ENCODE peak calls at places on chromosomes 3 and 15, in nine cellular contexts. One of them, this sample, is unnamed. For H3K9me3 and H3K36me3, the result is how much of the 10 kb centered on the place peaks cover.

GRCh38 chr3:108398510-108398909 is 102.2 kb downstream of the HHLA2 start:
- DNase-seq in colonic mucosa: no peak
- DNase-seq in right lobe of liver: no peak
- DNase-seq in PC-3: no peak
- DNase-seq in thoracic aorta: no peak
- DNase-seq in HCT116: no peak
- DNase-seq in neuronal stem cell: no peak
- DNase-seq in fibroblast of lung: no peak
- DNase-seq in uterus: no peak
- DNase-seq in this sample: no peak

GRCh38 chr3:113051222-113051804 is 60.5 kb downstream of the GTPBP8 start:
- DNase-seq in colonic mucosa: peak
- DNase-seq in thoracic aorta: peak
- DNase-seq in neuronal stem cell: peak
- DNase-seq in fibroblast of lung: peak
- DNase-seq in right lobe of liver: peak
- DNase-seq in HCT116: peak
- DNase-seq in uterus: peak
- DNase-seq in PC-3: peak
- DNase-seq in this sample: peak

GRCh38 chr15:27342991-27343390 is 372.0 kb downstream of the GABRG3 start:
- DNase-seq in HCT116: no peak
- DNase-seq in right lobe of liver: no peak
- DNase-seq in PC-3: no peak
- DNase-seq in neuronal stem cell: no peak
- DNase-seq in thoracic aorta: no peak
- DNase-seq in fibroblast of lung: no peak
- DNase-seq in colonic mucosa: no peak
- DNase-seq in uterus: no peak
- DNase-seq in this sample: no peak

GRCh38 chr3:23129817-23130216 is 73.3 kb upstream of the UBE2E2 start:
- DNase-seq in neuronal stem cell: no peak
- DNase-seq in colonic mucosa: no peak
- DNase-seq in uterus: no peak
- DNase-seq in PC-3: peak
- DNase-seq in fibroblast of lung: no peak
- DNase-seq in thoracic aorta: no peak
- DNase-seq in right lobe of liver: no peak
- DNase-seq in HCT116: no peak
- DNase-seq in this sample: no peak

GRCh38 chr3:113218011-113218678 is 6.8 kb downstream of the BOC start:
- DNase-seq in colonic mucosa: no peak
- DNase-seq in uterus: no peak
- DNase-seq in right lobe of liver: no peak
- DNase-seq in PC-3: no peak
- DNase-seq in thoracic aorta: no peak
- DNase-seq in HCT116: no peak
- DNase-seq in neuronal stem cell: no peak
- DNase-seq in fibroblast of lung: no peak
- DNase-seq in this sample: no peak

GRCh38 chr15:75694241-75695182 is 18.1 kb downstream of the CSPG4 start:
- DNase-seq in colonic mucosa: peak
- DNase-seq in right lobe of liver: no peak
- DNase-seq in PC-3: peak
- DNase-seq in HCT116: no peak
- DNase-seq in fibroblast of lung: peak
- DNase-seq in neuronal stem cell: no peak
- DNase-seq in uterus: peak
- DNase-seq in thoracic aorta: peak
- DNase-seq in this sample: peak

GRCh38 chr3:61893840-61894566 is 332.6 kb downstream of the PTPRG start:
- DNase-seq in PC-3: no peak
- DNase-seq in colonic mucosa: no peak
- DNase-seq in uterus: no peak
- DNase-seq in right lobe of liver: no peak
- DNase-seq in fibroblast of lung: no peak
- DNase-seq in neuronal stem cell: no peak
- DNase-seq in HCT116: no peak
- DNase-seq in thoracic aorta: no peak
- DNase-seq in this sample: no peak

GRCh38 chr3:72492240-72492639 is 356.0 kb downstream of the SHQ1 start:
- DNase-seq in colonic mucosa: peak
- DNase-seq in neuronal stem cell: no peak
- DNase-seq in PC-3: peak
- DNase-seq in fibroblast of lung: peak
- DNase-seq in uterus: no peak
- DNase-seq in HCT116: no peak
- DNase-seq in right lobe of liver: peak
- DNase-seq in thoracic aorta: no peak
- DNase-seq in this sample: peak

GRCh38 chr15:32729700-32730099 is 11.9 kb downstream of the GREM1 start:
- DNase-seq in colonic mucosa: no peak
- DNase-seq in neuronal stem cell: no peak
- DNase-seq in fibroblast of lung: no peak
- DNase-seq in PC-3: no peak
- DNase-seq in uterus: no peak
- DNase-seq in right lobe of liver: no peak
- DNase-seq in HCT116: no peak
- DNase-seq in thoracic aorta: no peak
- DNase-seq in this sample: no peak

GRCh38 chr3:47008851-47009224 is 29.4 kb downstream of the NBEAL2 start:
- DNase-seq in uterus: no peak
- DNase-seq in thoracic aorta: no peak
- DNase-seq in HCT116: no peak
- DNase-seq in colonic mucosa: no peak
- DNase-seq in neuronal stem cell: no peak
- DNase-seq in PC-3: no peak
- DNase-seq in right lobe of liver: no peak
- DNase-seq in fibroblast of lung: no peak
- DNase-seq in this sample: no peak
- H3K4me3 ChIP-seq in uterus: peak
- H3K4me3 ChIP-seq in thoracic aorta: peak
- H3K4me3 ChIP-seq in HCT116: no peak
- H3K4me3 ChIP-seq in colonic mucosa: peak
- H3K4me3 ChIP-seq in neuronal stem cell: peak
- H3K4me3 ChIP-seq in PC-3: no peak
- H3K4me3 ChIP-seq in right lobe of liver: peak
- H3K4me3 ChIP-seq in fibroblast of lung: peak
- H3K4me3 ChIP-seq in this sample: no peak

GRCh38 chr3:183878071-183878470 is 6.6 kb downstream of the PARL start:
- DNase-seq in thoracic aorta: no peak
- DNase-seq in uterus: no peak
- DNase-seq in right lobe of liver: no peak
- DNase-seq in HCT116: no peak
- DNase-seq in PC-3: no peak
- DNase-seq in neuronal stem cell: no peak
- DNase-seq in fibroblast of lung: no peak
- DNase-seq in colonic mucosa: no peak
- DNase-seq in this sample: no peak

GRCh38 chr3:183884437-183885296 is at the start of gene PARL:
- DNase-seq in HCT116: peak
- DNase-seq in thoracic aorta: peak
- DNase-seq in PC-3: peak
- DNase-seq in neuronal stem cell: peak
- DNase-seq in colonic mucosa: peak
- DNase-seq in right lobe of liver: peak
- DNase-seq in fibroblast of lung: peak
- DNase-seq in uterus: peak
- DNase-seq in this sample: peak

GRCh38 chr3:183884097-183884436 is 613 bp downstream of the PARL start:
- DNase-seq in fibroblast of lung: peak
- DNase-seq in colonic mucosa: no peak
- DNase-seq in HCT116: no peak
- DNase-seq in PC-3: no peak
- DNase-seq in uterus: no peak
- DNase-seq in thoracic aorta: no peak
- DNase-seq in neuronal stem cell: no peak
- DNase-seq in right lobe of liver: no peak
- DNase-seq in this sample: no peak

GRCh38 chr3:183883291-183884096 is 1.2 kb downstream of the PARL start:
- DNase-seq in HCT116: no peak
- DNase-seq in fibroblast of lung: no peak
- DNase-seq in PC-3: no peak
- DNase-seq in uterus: no peak
- DNase-seq in neuronal stem cell: no peak
- DNase-seq in right lobe of liver: no peak
- DNase-seq in thoracic aorta: no peak
- DNase-seq in colonic mucosa: no peak
- DNase-seq in this sample: no peak

GRCh38 chr3:183880121-183880520 is 4.6 kb downstream of the PARL start:
- DNase-seq in uterus: no peak
- DNase-seq in fibroblast of lung: no peak
- DNase-seq in PC-3: no peak
- DNase-seq in thoracic aorta: no peak
- DNase-seq in HCT116: no peak
- DNase-seq in neuronal stem cell: no peak
- DNase-seq in colonic mucosa: no peak
- DNase-seq in right lobe of liver: no peak
- DNase-seq in this sample: no peak
- H3K9me3 ChIP-seq in uterus: under half
- H3K9me3 ChIP-seq in fibroblast of lung: under half
- H3K9me3 ChIP-seq in PC-3: under half
- H3K9me3 ChIP-seq in thoracic aorta: under half
- H3K9me3 ChIP-seq in HCT116: under half
- H3K9me3 ChIP-seq in neuronal stem cell: under half
- H3K9me3 ChIP-seq in colonic mucosa: under half
- H3K9me3 ChIP-seq in right lobe of liver: under half
- H3K9me3 ChIP-seq in this sample: under half

GRCh38 chr3:37014620-37015019 is 21.3 kb downstream of the MLH1 start:
- DNase-seq in uterus: no peak
- DNase-seq in HCT116: no peak
- DNase-seq in fibroblast of lung: no peak
- DNase-seq in neuronal stem cell: no peak
- DNase-seq in thoracic aorta: no peak
- DNase-seq in right lobe of liver: peak
- DNase-seq in colonic mucosa: no peak
- DNase-seq in PC-3: no peak
- DNase-seq in this sample: no peak

GRCh38 chr3:37015631-37016030 is 22.3 kb downstream of the MLH1 start:
- DNase-seq in neuronal stem cell: no peak
- DNase-seq in HCT116: no peak
- DNase-seq in right lobe of liver: no peak
- DNase-seq in fibroblast of lung: no peak
- DNase-seq in colonic mucosa: no peak
- DNase-seq in thoracic aorta: no peak
- DNase-seq in PC-3: no peak
- DNase-seq in uterus: no peak
- DNase-seq in this sample: no peak

GRCh38 chr3:37016903-37017302 is 23.6 kb downstream of the MLH1 start:
- DNase-seq in fibroblast of lung: no peak
- DNase-seq in colonic mucosa: no peak
- DNase-seq in right lobe of liver: no peak
- DNase-seq in uterus: no peak
- DNase-seq in thoracic aorta: no peak
- DNase-seq in HCT116: no peak
- DNase-seq in PC-3: no peak
- DNase-seq in neuronal stem cell: no peak
- DNase-seq in this sample: no peak

GRCh38 chr3:37017683-37018082 is 24.4 kb downstream of the MLH1 start:
- DNase-seq in thoracic aorta: no peak
- DNase-seq in fibroblast of lung: no peak
- DNase-seq in PC-3: no peak
- DNase-seq in right lobe of liver: no peak
- DNase-seq in HCT116: no peak
- DNase-seq in neuronal stem cell: no peak
- DNase-seq in colonic mucosa: no peak
- DNase-seq in uterus: no peak
- DNase-seq in this sample: no peak
- H3K36me3 ChIP-seq in thoracic aorta: half or more
- H3K36me3 ChIP-seq in fibroblast of lung: under half
- H3K36me3 ChIP-seq in PC-3: half or more
- H3K36me3 ChIP-seq in right lobe of liver: under half
- H3K36me3 ChIP-seq in HCT116: under half
- H3K36me3 ChIP-seq in neuronal stem cell: half or more
- H3K36me3 ChIP-seq in colonic mucosa: under half
- H3K36me3 ChIP-seq in uterus: under half
- H3K36me3 ChIP-seq in this sample: half or more

DNA sequence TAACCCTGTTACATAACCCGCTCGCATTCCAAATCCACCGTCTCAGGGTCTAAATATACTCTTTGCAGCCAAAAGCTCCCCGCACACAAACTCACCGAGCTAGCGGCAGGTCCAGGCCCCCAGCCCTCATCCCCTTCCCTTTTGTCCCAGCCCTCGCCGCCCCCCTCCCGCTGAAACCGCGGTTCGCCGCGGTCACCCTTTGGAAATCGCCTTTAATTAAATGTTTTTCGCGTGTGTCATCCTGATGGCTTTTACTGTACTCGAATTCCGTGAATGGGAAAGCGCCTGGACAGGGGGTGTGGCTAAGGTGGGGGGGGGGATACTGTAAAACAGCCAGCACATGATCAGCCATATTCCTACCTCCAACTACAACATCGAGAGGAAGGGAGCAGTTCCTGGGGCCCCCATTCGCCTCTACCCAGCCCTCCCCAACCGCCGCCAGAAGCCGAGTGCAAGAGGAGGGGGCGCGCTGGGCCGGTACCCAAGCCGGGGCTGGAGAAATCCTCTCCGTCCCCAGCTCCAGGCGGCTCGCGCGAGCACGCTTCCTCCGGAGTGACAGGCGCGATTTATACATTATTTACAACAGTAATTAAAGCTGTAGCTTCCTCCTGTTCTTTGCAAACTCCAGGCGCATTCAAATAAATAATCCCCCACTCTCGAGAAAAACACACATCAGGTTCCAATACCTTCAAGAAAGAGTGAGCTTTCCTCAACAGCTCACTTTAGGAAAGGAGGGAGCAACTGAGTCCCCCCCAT is 1.7 kb downstream of the RORA start:
- DNase-seq in fibroblast of lung: peak
- DNase-seq in neuronal stem cell: peak
- DNase-seq in right lobe of liver: peak
- DNase-seq in uterus: peak
- DNase-seq in PC-3: peak
- DNase-seq in HCT116: no peak
- DNase-seq in thoracic aorta: no peak
- DNase-seq in colonic mucosa: peak
- DNase-seq in this sample: peak
- H3K4me3 ChIP-seq in fibroblast of lung: peak
- H3K4me3 ChIP-seq in neuronal stem cell: peak
- H3K4me3 ChIP-seq in right lobe of liver: peak
- H3K4me3 ChIP-seq in uterus: peak
- H3K4me3 ChIP-seq in PC-3: peak
- H3K4me3 ChIP-seq in HCT116: no peak
- H3K4me3 ChIP-seq in thoracic aorta: peak
- H3K4me3 ChIP-seq in colonic mucosa: peak
- H3K4me3 ChIP-seq in this sample: peak

This sample was measured in MG63.